ENCODE peak calls at places on chromosomes 4 and X, in six cellular contexts. E, Q, R, H, N and X are unnamed samples.
A peak's percentile ranks its signal among the peaks of the same experiment; 100 is the strongest.

GRCh38 chr4:38857354-38858096 is 908 bp upstream of the TLR6 start:
- DNase-seq in N (peak; percentile 97), H (peak; percentile 29), R (no peak), E (peak; percentile 80), Q (peak; percentile 94), X (no peak)

GRCh38 chr4:186859420-186859819 is 135.8 kb upstream of the FAT1 start:
- DNase-seq in E (no peak), Q (no peak), N (no peak), H (no peak), R (no peak), X (no peak)

GRCh38 chrX:120380699-120381098 is 18.8 kb downstream of the ATP1B4 start:
- DNase-seq in E (peak; percentile 72), R (no peak), Q (peak; percentile 46), N (peak; percentile 30), H (peak; percentile 19), X (no peak)

GRCh38 chrX:9897761-9898161 is 69.4 kb upstream of the CLDN34 start:
- DNase-seq in H (no peak), N (peak; percentile 85), R (no peak), E (peak; percentile 75), Q (peak; percentile 80), X (no peak)

GRCh38 chr4:170226288-170226687 is 136.5 kb upstream of the AADAT start:
- DNase-seq in R (no peak), Q (no peak), E (no peak), H (no peak), N (no peak), X (no peak)

GRCh38 chrX:104668550-104668949 is 102.6 kb downstream of the IL1RAPL2 start:
- DNase-seq in E (peak; percentile 38), Q (peak; percentile 1), R (no peak), N (peak; percentile 16), H (peak; percentile 25), X (no peak)

GRCh38 chrX:119181491-119181890 is 53.9 kb upstream of the KIAA1210 start:
- DNase-seq in E (peak; percentile 60), N (peak; percentile 8), R (no peak), Q (peak; percentile 10), H (peak; percentile 14), X (no peak)

GRCh38 chr4:181939199-181939945 is 303.8 kb upstream of the TENM3 start:
- DNase-seq in Q (no peak), H (no peak), E (peak; percentile 69), R (no peak), N (no peak), X (no peak)

GRCh38 chr4:155319506-155319905 is 57.3 kb downstream of the MAP9 start:
- DNase-seq in R (no peak), H (no peak), Q (no peak), E (no peak), N (no peak), X (no peak)

GRCh38 chr4:41257257-41257900 is 651 bp downstream of the UCHL1 start:
- DNase-seq in N (peak; percentile 51), Q (peak; percentile 68), R (no peak), E (no peak), H (peak; percentile 2), X (no peak)

GRCh38 chrX:154000051-154000450 is 19.7 kb downstream of the IRAK1 start:
- DNase-seq in R (no peak), Q (no peak), E (no peak), H (no peak), N (peak; percentile 46), X (no peak)

GRCh38 chrX:1196436-1196835 is 16.0 kb downstream of the CRLF2 start:
- DNase-seq in E (no peak), H (no peak), R (no peak), N (no peak), Q (no peak), X (no peak)

GRCh38 chr4:151627491-151627890 is 133.3 kb downstream of the GATB start:
- DNase-seq in N (no peak), E (no peak), H (no peak), Q (peak; percentile 58), R (no peak), X (no peak)

GRCh38 chr4:58274553-58274952 is 1164.4 kb upstream of the IGFBP7 start:
- DNase-seq in N (peak; percentile 11), H (no peak), Q (peak; percentile 10), E (no peak), R (no peak), X (no peak)

GRCh38 chrX:74179936-74180454 is 124.0 kb upstream of the ZCCHC13 start:
- DNase-seq in H (no peak), E (no peak), Q (no peak), N (no peak), R (no peak), X (no peak)

GRCh38 chr4:145034727-145035211 is 63.2 kb downstream of the ANAPC10 start:
- DNase-seq in N (no peak), H (no peak), Q (peak; percentile 62), E (no peak), R (no peak), X (no peak)

GRCh38 chr4:472881-473574 is 25.9 kb downstream of the ZNF721 start:
- DNase-seq in E (peak; percentile 3), R (no peak), Q (peak; percentile 30), H (no peak), N (peak; percentile 61), X (no peak)

GRCh38 chrX:3262906-3263305 is 83.5 kb downstream of the MXRA5 start:
- DNase-seq in R (no peak), N (no peak), Q (peak; percentile 92), H (no peak), E (peak; percentile 65), X (no peak)

GRCh38 chrX:8455600-8455999 is 9.0 kb upstream of the VCX3B start:
- DNase-seq in Q (peak; percentile 11), N (no peak), R (no peak), H (no peak), E (no peak), X (no peak)

GRCh38 chr4:177147668-177148067 is 162.0 kb upstream of the NEIL3 start:
- DNase-seq in R (no peak), H (no peak), N (no peak), Q (no peak), E (no peak), X (no peak)

GRCh38 chrX:22650691-22651090 is 349.1 kb upstream of the DDX53 start:
- DNase-seq in R (no peak), Q (no peak), N (no peak), E (no peak), H (no peak), X (no peak)

GRCh38 chr4:126172126-126172525 is 857.4 kb downstream of the FAT4 start:
- DNase-seq in R (no peak), N (peak; percentile 34), H (no peak), E (no peak), Q (no peak), X (peak; percentile 15)

GRCh38 chr4:139629761-139630160 is 35.9 kb upstream of the MGST2 start:
- DNase-seq in H (no peak), E (no peak), R (no peak), Q (no peak), N (no peak), X (no peak)

GRCh38 chrX:40003071-40003981 is 94.4 kb downstream of the BCOR start:
- DNase-seq in Q (no peak), N (no peak), E (no peak), R (no peak), H (peak; percentile 74), X (no peak)

GRCh38 chr4:153274967-153275366 is 69.5 kb upstream of the MND1 start:
- DNase-seq in R (no peak), H (no peak), N (no peak), Q (no peak), E (no peak), X (no peak)

GRCh38 chr4:109827672-109828071 is at the start of gene RRH:
- DNase-seq in H (no peak), E (no peak), R (no peak), N (no peak), Q (no peak), X (no peak)

GRCh38 chrX:2463973-2464676 is 36.7 kb downstream of the DHRSX start:
- DNase-seq in N (peak; percentile 51), Q (peak; percentile 31), R (no peak), E (no peak), H (peak; percentile 28), X (peak; percentile 18)